ENCODE peak calls at places on chromosomes 2 and 18, in four cellular contexts. A, F, X and Y are unnamed samples.

GRCh38 chr2:156452971-156453370 is 16.8 kb downstream of the GPD2 start:
- DNase-seq in X (no peak), A (no peak), F (no peak), Y (no peak)

GRCh38 chr2:134863446-134863845 is 25.0 kb downstream of the ACMSD start:
- DNase-seq in F (no peak), X (no peak), A (no peak), Y (no peak)

GRCh38 chr2:69652206-69652605 is 8.7 kb upstream of the AAK1 start:
- DNase-seq in F (no peak), X (no peak), A (no peak), Y (no peak)

GRCh38 chr2:24409700-24410556 is 49.6 kb upstream of the ITSN2 start:
- DNase-seq in F (peak), X (no peak), A (peak), Y (peak)

GRCh38 chr2:205696541-205697441 is 14.5 kb downstream of the NRP2 start:
- DNase-seq in F (no peak), A (peak), X (no peak), Y (no peak)

GRCh38 chr18:13220326-13220991 is 1.9 kb downstream of the LDLRAD4 start:
- DNase-seq in X (no peak), A (no peak), F (no peak), Y (no peak)

GRCh38 chr18:54690198-54690597 is 99.2 kb downstream of the DYNAP start:
- DNase-seq in X (no peak), F (no peak), A (no peak), Y (no peak)

GRCh38 chr18:13793819-13794218 is 30.1 kb upstream of the MC5R start:
- DNase-seq in X (no peak), F (no peak), A (no peak), Y (no peak)

GRCh38 chr2:159227467-159227866 is 59.0 kb downstream of the WDSUB1 start:
- DNase-seq in X (no peak), F (no peak), A (no peak), Y (no peak)
- H3K4me2 ChIP-seq in X (no peak), F (no peak), A (no peak), Y (no peak)

DNA sequence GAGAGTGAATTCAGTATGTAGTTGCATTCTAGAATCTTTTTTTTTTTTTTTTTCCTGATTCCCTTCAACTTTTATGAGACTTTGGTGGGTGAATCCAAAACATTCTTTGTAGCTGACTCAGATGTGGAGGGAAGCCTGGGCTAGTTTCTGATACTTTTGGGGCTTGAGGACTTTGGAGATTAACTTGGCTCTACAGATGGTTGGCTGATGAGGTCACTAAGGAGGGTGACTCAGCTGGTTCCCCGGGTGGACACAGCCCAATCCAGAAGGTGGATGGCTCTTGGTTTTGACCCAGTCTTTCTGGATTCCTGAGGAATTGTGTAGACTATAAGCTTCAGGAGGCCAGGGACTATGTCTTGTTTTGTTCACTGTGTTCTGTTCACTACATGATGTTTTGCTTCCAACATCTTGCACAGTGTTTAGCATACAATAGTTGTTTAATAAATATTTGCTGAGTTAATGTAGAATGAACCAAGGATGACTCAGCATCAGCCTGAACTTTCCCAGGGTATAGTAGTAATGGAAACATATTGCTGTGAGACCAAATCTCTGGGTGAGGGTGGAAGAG is 30.5 kb downstream of the LAMA3 start:
- DNase-seq in F (peak), A (peak), X (no peak), Y (no peak)
- TF ChIP-seq ATF2 in F (no peak), A (no peak), X (no peak), Y (no peak)

DNA sequence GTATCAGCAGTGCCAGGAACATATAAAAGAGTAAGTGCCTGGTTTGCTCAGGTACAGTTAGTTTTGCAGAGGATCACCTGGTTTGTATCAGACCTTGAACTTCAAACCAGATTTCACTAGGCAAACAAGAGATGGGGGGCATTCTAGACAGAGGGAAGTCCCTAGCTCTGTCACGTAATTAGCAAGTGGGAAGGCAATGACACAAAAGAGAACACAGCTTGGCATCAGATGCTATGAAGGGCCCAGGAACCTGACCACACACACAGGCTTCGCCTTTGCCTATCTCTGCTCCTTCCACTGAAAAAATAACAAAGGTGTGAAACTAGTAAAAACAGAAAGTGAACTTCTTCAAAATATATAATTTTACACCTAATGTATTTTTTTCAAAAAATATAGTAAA is 62.6 kb downstream of the CERKL start:
- DNase-seq in A (no peak), F (no peak), X (no peak), Y (no peak)
- H3K4me2 ChIP-seq in A (no peak), F (no peak), X (peak), Y (no peak)

GRCh38 chr18:79985172-79985571 is 3.2 kb downstream of the TXNL4A start:
- DNase-seq in A (peak), F (no peak), X (no peak), Y (no peak)

GRCh38 chr18:79983793-79984192 is 4.6 kb downstream of the TXNL4A start:
- DNase-seq in A (no peak), X (no peak), F (no peak), Y (no peak)

GRCh38 chr18:79983253-79983652 is 5.1 kb downstream of the TXNL4A start:
- DNase-seq in F (no peak), A (no peak), X (no peak), Y (no peak)

GRCh38 chr18:79980585-79980984 is 7.8 kb downstream of the TXNL4A start:
- DNase-seq in X (no peak), A (no peak), F (no peak), Y (no peak)

GRCh38 chr18:79982736-79983135 is 5.6 kb downstream of the TXNL4A start:
- DNase-seq in A (no peak), F (peak), X (no peak), Y (no peak)
- TF ChIP-seq ATF2 in A (no peak), F (no peak), X (no peak), Y (no peak)

DNA sequence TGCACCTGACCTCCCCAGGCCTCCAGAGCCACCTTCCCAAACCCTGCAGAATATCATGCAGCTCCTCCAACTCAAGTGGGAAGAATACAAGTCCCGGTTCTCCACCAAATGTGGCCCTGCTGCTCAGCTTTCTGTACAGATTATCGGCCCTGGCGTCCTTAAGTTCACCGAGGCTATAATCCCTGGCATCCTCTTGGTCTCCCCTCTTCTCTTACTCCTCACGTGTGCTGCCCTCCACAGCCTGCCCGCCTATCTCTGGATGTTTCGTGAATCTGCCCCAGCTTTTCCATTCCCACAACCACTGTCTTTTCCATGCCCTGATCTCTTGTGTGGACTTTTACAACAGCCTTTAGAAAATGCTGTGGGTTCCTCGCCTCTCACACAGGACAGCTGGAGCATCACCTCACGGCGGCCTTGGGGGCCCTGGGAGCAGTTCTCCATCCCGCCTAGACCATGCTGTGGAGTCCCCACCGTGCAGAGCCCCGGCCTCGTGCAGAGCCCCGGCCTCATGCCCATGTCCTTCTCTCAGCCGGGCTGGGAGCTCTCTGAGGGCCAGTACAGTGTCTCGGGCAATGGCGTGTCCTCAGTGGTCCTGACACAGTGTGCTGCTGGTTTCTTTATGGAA is 170.3 kb upstream of the PXDN start:
- DNase-seq in A (no peak), F (no peak), X (no peak), Y (no peak)
- H3K4me2 ChIP-seq in A (no peak), F (no peak), X (no peak), Y (no peak)

GRCh38 chr2:64105676-64106461 is 38.4 kb downstream of the PELI1 start:
- DNase-seq in A (peak), F (no peak), X (no peak), Y (no peak)

GRCh38 chr2:64106481-64106880 is 37.7 kb downstream of the PELI1 start:
- DNase-seq in A (no peak), X (no peak), F (no peak), Y (no peak)

GRCh38 chr2:64104944-64105343 is 39.3 kb downstream of the PELI1 start:
- DNase-seq in F (no peak), X (no peak), A (no peak), Y (no peak)

GRCh38 chr2:64101141-64101591 is 43.1 kb downstream of the PELI1 start:
- DNase-seq in A (no peak), X (no peak), F (no peak), Y (no peak)
- TF ChIP-seq ATF2 in A (no peak), X (no peak), F (no peak), Y (peak)

GRCh38 chr2:108988076-108988795 is 784 bp downstream of the EDAR start:
- DNase-seq in X (no peak), F (no peak), A (no peak), Y (no peak)
- H3K4me2 ChIP-seq in X (no peak), F (no peak), A (peak), Y (no peak)

GRCh38 chr2:101467306-101467705 is 7.6 kb downstream of the RFX8 start:
- DNase-seq in F (no peak), X (peak), A (no peak), Y (no peak)
- TF ChIP-seq ATF2 in F (no peak), X (no peak), A (no peak), Y (no peak)

GRCh38 chr18:58438161-58438983 is 190.5 kb downstream of the ALPK2 start:
- DNase-seq in X (no peak), A (no peak), F (no peak), Y (no peak)
- H3K4me2 ChIP-seq in X (no peak), A (no peak), F (no peak), Y (peak)